ENCODE peak calls at places on chromosomes 1 and 21, in four cellular contexts. D is WTC11, W is H1, P is SK-N-SH. E is an unnamed sample.

GRCh38 chr1:9343269-9343668 is 50.6 kb downstream of the SPSB1 start:
- DNase-seq in P (no peak), D (no peak), W (no peak), E (no peak)

GRCh38 chr21:44510508-44511218 is 29.3 kb downstream of the KRTAP10-1 start:
- DNase-seq in P (peak; percentile 83), D (peak; percentile 82), W (peak; percentile 91), E (peak; percentile 90)

GRCh38 chr1:205520709-205521108 is 16.2 kb downstream of the CDK18 start:
- DNase-seq in W (no peak), P (no peak), D (no peak), E (no peak)

GRCh38 chr1:185058103-185058502 is 12.7 kb downstream of the RNF2 start:
- DNase-seq in W (no peak), D (no peak), P (no peak), E (no peak)

GRCh38 chr1:160978510-160978927 is 23.9 kb upstream of the ITLN2 start:
- DNase-seq in P (no peak), D (no peak), W (no peak), E (no peak)

GRCh38 chr1:18535391-18536210 is 54.9 kb downstream of the KLHDC7A start:
- DNase-seq in W (peak; percentile 38), D (no peak), P (no peak), E (no peak)

GRCh38 chr1:222138095-222138494 is 396.2 kb upstream of the DUSP10 start:
- DNase-seq in W (no peak), D (no peak), P (no peak), E (no peak)

GRCh38 chr1:9388628-9389184 is 96.0 kb downstream of the SPSB1 start:
- DNase-seq in W (no peak), D (no peak), P (no peak), E (no peak)

GRCh38 chr1:23149110-23149509 is 19.5 kb downstream of the LUZP1 start:
- DNase-seq in D (no peak), W (no peak), P (peak; percentile 23), E (no peak)

GRCh38 chr1:61757945-61758344 is 15.7 kb downstream of the PATJ start:
- DNase-seq in D (no peak), W (no peak), P (no peak), E (no peak)

GRCh38 chr21:44304041-44304738 is 4.3 kb downstream of the PFKL start:
- DNase-seq in W (no peak), D (no peak), P (no peak), E (no peak)

GRCh38 chr21:17513214-17514123 is 626 bp downstream of the CXADR start:
- DNase-seq in D (peak; percentile 31), W (peak; percentile 67), P (peak; percentile 74), E (no peak)

GRCh38 chr1:181791721-181792120 is 269.8 kb downstream of the ZNF648 start:
- DNase-seq in W (no peak), D (no peak), P (no peak), E (no peak)

GRCh38 chr1:160578175-160578693 is 1.1 kb downstream of the CD84 start:
- DNase-seq in D (no peak), P (no peak), W (no peak), E (no peak)

GRCh38 chr1:154485106-154485505 is 16.9 kb upstream of the TDRD10 start:
- DNase-seq in P (no peak), D (no peak), W (no peak), E (no peak)

GRCh38 chr1:184324972-184325371 is 61.9 kb upstream of the C1orf21 start:
- DNase-seq in P (no peak), W (no peak), D (no peak), E (no peak)

GRCh38 chr1:206683313-206683712 is 1.4 kb upstream of the MAPKAPK2 start:
- DNase-seq in W (no peak), P (no peak), D (no peak), E (no peak)

GRCh38 chr1:175254190-175254589 is 61.6 kb upstream of the KIAA0040 start:
- DNase-seq in P (no peak), D (no peak), W (no peak), E (no peak)

GRCh38 chr1:226652613-226653012 is 86.5 kb downstream of the ITPKB start:
- DNase-seq in D (no peak), W (no peak), P (no peak), E (no peak)

GRCh38 chr1:14363191-14363590 is 235.3 kb upstream of the KAZN start:
- DNase-seq in W (no peak), P (no peak), D (no peak), E (no peak)

GRCh38 chr1:27656157-27656893 is 15.7 kb downstream of the IFI6 start:
- DNase-seq in D (peak; percentile 70), W (peak; percentile 77), P (no peak), E (no peak)

GRCh38 chr1:162111572-162111971 is 42.1 kb downstream of the NOS1AP start:
- DNase-seq in D (no peak), W (no peak), P (no peak), E (no peak)

GRCh38 chr1:59100975-59101374 is 195.9 kb upstream of the FGGY start:
- DNase-seq in D (no peak), P (no peak), W (no peak), E (no peak)

GRCh38 chr21:14987370-14988170 is 77.2 kb downstream of the NRIP1 start:
- DNase-seq in P (no peak), D (no peak), W (no peak), E (no peak)

GRCh38 chr1:89999208-89999607 is 4.3 kb downstream of the ZNF326 start:
- DNase-seq in D (no peak), P (no peak), W (no peak), E (peak; percentile 9)

GRCh38 chr1:230849451-230850194 is 18.7 kb downstream of the C1orf198 start:
- DNase-seq in D (no peak), P (no peak), W (no peak), E (no peak)

GRCh38 chr1:21703318-21703963 is 34.3 kb upstream of the RAP1GAP start:
- DNase-seq in D (no peak), W (no peak), P (peak; percentile 49), E (peak; percentile 48)

GRCh38 chr21:22791986-22792560 is 1793.9 kb downstream of the NCAM2 start:
- DNase-seq in P (peak; percentile 60), D (no peak), W (no peak), E (peak; percentile 37)

GRCh38 chr1:17004466-17005364 is 7.0 kb downstream of the ATP13A2 start:
- DNase-seq in P (peak; percentile 50), W (no peak), D (no peak), E (no peak)

GRCh38 chr1:56874689-56875088 is 20.1 kb downstream of the C8A start:
- DNase-seq in W (no peak), D (no peak), P (no peak), E (no peak)

GRCh38 chr1:228016181-228016510 is 9.3 kb downstream of the WNT3A start:
- DNase-seq in W (no peak), D (no peak), P (no peak), E (no peak)

GRCh38 chr1:228015276-228016180 is 8.7 kb downstream of the WNT3A start:
- DNase-seq in W (no peak), D (peak; percentile 8), P (no peak), E (no peak)

GRCh38 chr1:228012555-228012954 is 5.8 kb downstream of the WNT3A start:
- DNase-seq in P (no peak), D (no peak), W (no peak), E (no peak)

GRCh38 chr1:228013322-228014234 is 6.8 kb downstream of the WNT3A start:
- DNase-seq in W (no peak), P (no peak), D (no peak), E (no peak)

GRCh38 chr1:228014235-228014930 is 7.6 kb downstream of the WNT3A start:
- DNase-seq in P (peak; percentile 75), W (no peak), D (no peak), E (no peak)
- TF ChIP-seq TEAD4 in P (no peak), W (no peak), D (no peak), E (no peak)

GRCh38 chr1:47725732-47726495 is 271.3 kb downstream of the TRABD2B start:
- DNase-seq in D (peak; percentile 85), W (peak; percentile 84), P (peak; percentile 89), E (peak; percentile 86)
- TF ChIP-seq TEAD4 in D (no peak), W (no peak), P (no peak), E (no peak)

GRCh38 chr1:43546388-43547100 is 15.9 kb downstream of the PTPRF start:
- DNase-seq in P (no peak), D (no peak), W (no peak), E (no peak)

GRCh38 chr1:43547538-43548072 is 16.9 kb downstream of the PTPRF start:
- DNase-seq in D (no peak), W (no peak), P (no peak), E (no peak)

GRCh38 chr1:43550598-43551246 is 20.0 kb downstream of the PTPRF start:
- DNase-seq in W (no peak), P (no peak), D (no peak), E (no peak)

GRCh38 chr1:43549921-43550597 is 19.4 kb downstream of the PTPRF start:
- DNase-seq in D (peak; percentile 96), P (no peak), W (peak; percentile 88), E (peak; percentile 81)

GRCh38 chr1:43548285-43549271 is 17.9 kb downstream of the PTPRF start:
- DNase-seq in D (no peak), W (no peak), P (no peak), E (no peak)
- TF ChIP-seq TEAD4 in D (no peak), W (no peak), P (no peak), E (no peak)

DNA sequence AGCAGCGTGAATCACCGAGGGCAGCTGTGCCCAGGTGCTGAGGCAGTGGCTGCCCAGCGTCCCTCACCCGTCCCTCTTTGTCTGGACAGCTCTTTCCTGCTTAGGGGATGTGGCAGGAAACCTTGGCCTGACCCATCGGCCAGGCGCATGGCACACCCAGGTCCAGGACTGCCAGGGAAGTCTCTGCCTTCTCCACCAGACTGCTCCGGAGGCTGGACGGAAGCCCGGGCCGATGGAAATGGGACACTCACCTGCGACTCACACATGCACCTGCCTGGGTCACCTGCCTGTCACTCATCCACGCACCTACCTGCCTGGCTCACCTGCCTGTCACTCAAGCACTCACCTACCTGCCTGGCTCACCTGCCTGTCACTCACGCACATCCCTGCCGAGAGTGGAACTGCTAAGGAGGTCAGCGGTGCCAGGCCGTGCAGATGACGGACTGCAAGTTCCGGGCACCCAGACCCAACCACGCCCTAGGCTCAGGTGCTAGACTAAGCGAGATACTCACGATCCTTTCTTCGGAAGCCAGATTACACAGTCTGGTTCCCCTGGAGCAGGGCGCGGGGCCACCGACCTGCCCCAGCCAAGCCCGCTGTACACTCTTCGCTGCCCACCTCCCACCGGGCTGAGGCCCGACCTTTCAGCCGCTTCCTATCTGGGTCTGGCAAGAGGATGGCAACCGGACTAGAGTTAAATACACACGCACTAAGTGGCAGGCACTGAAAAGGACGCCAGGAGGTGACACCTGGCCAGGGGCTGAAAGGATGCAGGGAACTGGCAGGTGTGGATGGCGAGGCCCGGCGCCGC is 1.1 kb downstream of the UBE2J2 start:
- DNase-seq in D (peak; percentile 11), P (no peak), W (no peak), E (no peak)
- TF ChIP-seq TEAD4 in D (no peak), P (no peak), W (no peak), E (no peak)